ENCODE peak calls at places on chromosomes 12 and 14, in four cellular contexts. One of them, this sample, is unnamed.

GRCh38 chr12:72865921-72866320 is 593.8 kb downstream of the TRHDE start:
- DNase-seq in PC-9: no peak
- DNase-seq in mammary epithelial cell: peak
- DNase-seq in PC-3: no peak
- DNase-seq in this sample: no peak

GRCh38 chr12:2212971-2213869 is 160.4 kb downstream of the CACNA1C start:
- DNase-seq in PC-3: no peak
- DNase-seq in PC-9: no peak
- DNase-seq in mammary epithelial cell: no peak
- DNase-seq in this sample: no peak

GRCh38 chr12:108757842-108758241 is 26.5 kb upstream of the CORO1C start:
- DNase-seq in PC-9: no peak
- DNase-seq in PC-3: no peak
- DNase-seq in mammary epithelial cell: peak
- DNase-seq in this sample: no peak

GRCh38 chr14:75170797-75171196 is 5.6 kb downstream of the TMED10 start:
- DNase-seq in PC-9: no peak
- DNase-seq in mammary epithelial cell: no peak
- DNase-seq in PC-3: no peak
- DNase-seq in this sample: no peak

GRCh38 chr14:70886421-70887206 is 20.6 kb upstream of the PCNX1 start:
- DNase-seq in PC-9: no peak
- DNase-seq in mammary epithelial cell: no peak
- DNase-seq in PC-3: no peak
- DNase-seq in this sample: no peak

GRCh38 chr14:89270439-89271227 is 146.4 kb downstream of the FOXN3 start:
- DNase-seq in PC-3: no peak
- DNase-seq in mammary epithelial cell: peak
- DNase-seq in PC-9: peak
- DNase-seq in this sample: no peak

GRCh38 chr14:95236221-95236620 is 78.9 kb upstream of the DICER1 start:
- DNase-seq in PC-9: no peak
- DNase-seq in mammary epithelial cell: no peak
- DNase-seq in PC-3: no peak
- DNase-seq in this sample: no peak

GRCh38 chr14:94682736-94683135 is 70.5 kb downstream of the SERPINA3 start:
- DNase-seq in mammary epithelial cell: peak
- DNase-seq in PC-3: no peak
- DNase-seq in PC-9: no peak
- DNase-seq in this sample: no peak

GRCh38 chr12:6334940-6335450 is 6.9 kb downstream of the TNFRSF1A start:
- DNase-seq in PC-9: peak
- DNase-seq in PC-3: no peak
- DNase-seq in mammary epithelial cell: no peak
- DNase-seq in this sample: no peak
- H3K4me3 ChIP-seq in PC-9: peak
- H3K4me3 ChIP-seq in PC-3: peak
- H3K4me3 ChIP-seq in mammary epithelial cell: no peak
- H3K4me3 ChIP-seq in this sample: peak

GRCh38 chr14:26527095-26527494 is 70.7 kb downstream of the NOVA1 start:
- DNase-seq in PC-3: no peak
- DNase-seq in PC-9: no peak
- DNase-seq in mammary epithelial cell: no peak
- DNase-seq in this sample: no peak

GRCh38 chr14:26525057-26525456 is 72.8 kb downstream of the NOVA1 start:
- DNase-seq in PC-3: no peak
- DNase-seq in mammary epithelial cell: no peak
- DNase-seq in PC-9: no peak
- DNase-seq in this sample: no peak

GRCh38 chr14:26528415-26529182 is 69.2 kb downstream of the NOVA1 start:
- DNase-seq in mammary epithelial cell: no peak
- DNase-seq in PC-9: no peak
- DNase-seq in PC-3: no peak
- DNase-seq in this sample: no peak

GRCh38 chr14:26526132-26526531 is 71.7 kb downstream of the NOVA1 start:
- DNase-seq in PC-9: no peak
- DNase-seq in mammary epithelial cell: no peak
- DNase-seq in PC-3: no peak
- DNase-seq in this sample: no peak

GRCh38 chr14:26522985-26523384 is 74.8 kb downstream of the NOVA1 start:
- DNase-seq in mammary epithelial cell: no peak
- DNase-seq in PC-3: peak
- DNase-seq in PC-9: no peak
- DNase-seq in this sample: no peak
- TF ChIP-seq EZH2 in mammary epithelial cell: no peak
- TF ChIP-seq EZH2 in PC-3: no peak
- TF ChIP-seq EZH2 in PC-9: no peak
- TF ChIP-seq EZH2 in this sample: no peak

GRCh38 chr12:113759135-113759534 is 207.0 kb downstream of the RBM19 start:
- DNase-seq in mammary epithelial cell: no peak
- DNase-seq in PC-3: no peak
- DNase-seq in PC-9: no peak
- DNase-seq in this sample: no peak
- H2AFZ ChIP-seq in mammary epithelial cell: no peak
- H2AFZ ChIP-seq in PC-3: no peak
- H2AFZ ChIP-seq in PC-9: no peak
- H2AFZ ChIP-seq in this sample: no peak

GRCh38 chr14:73463411-73463810 is 5.1 kb upstream of the NUMB start:
- DNase-seq in PC-9: no peak
- DNase-seq in PC-3: peak
- DNase-seq in mammary epithelial cell: peak
- DNase-seq in this sample: peak

GRCh38 chr14:73460691-73461127 is 2.4 kb upstream of the NUMB start:
- DNase-seq in mammary epithelial cell: peak
- DNase-seq in PC-3: peak
- DNase-seq in PC-9: no peak
- DNase-seq in this sample: no peak

GRCh38 chr14:73462815-73463214 is 4.5 kb upstream of the NUMB start:
- DNase-seq in PC-3: no peak
- DNase-seq in PC-9: no peak
- DNase-seq in mammary epithelial cell: no peak
- DNase-seq in this sample: no peak

GRCh38 chr14:73461478-73462077 is 3.2 kb upstream of the NUMB start:
- DNase-seq in mammary epithelial cell: no peak
- DNase-seq in PC-3: no peak
- DNase-seq in PC-9: no peak
- DNase-seq in this sample: no peak

GRCh38 chr14:73462078-73462715 is 3.9 kb upstream of the NUMB start:
- DNase-seq in PC-9: peak
- DNase-seq in PC-3: no peak
- DNase-seq in mammary epithelial cell: no peak
- DNase-seq in this sample: no peak
- H3K4me3 ChIP-seq in PC-9: no peak
- H3K4me3 ChIP-seq in PC-3: no peak
- H3K4me3 ChIP-seq in mammary epithelial cell: no peak
- H3K4me3 ChIP-seq in this sample: peak

GRCh38 chr12:49334681-49335080 is 2.3 kb downstream of the C1QL4 start:
- DNase-seq in PC-9: no peak
- DNase-seq in mammary epithelial cell: no peak
- DNase-seq in PC-3: no peak
- DNase-seq in this sample: no peak
- TF ChIP-seq EZH2 in PC-9: no peak
- TF ChIP-seq EZH2 in mammary epithelial cell: no peak
- TF ChIP-seq EZH2 in PC-3: no peak
- TF ChIP-seq EZH2 in this sample: no peak

DNA sequence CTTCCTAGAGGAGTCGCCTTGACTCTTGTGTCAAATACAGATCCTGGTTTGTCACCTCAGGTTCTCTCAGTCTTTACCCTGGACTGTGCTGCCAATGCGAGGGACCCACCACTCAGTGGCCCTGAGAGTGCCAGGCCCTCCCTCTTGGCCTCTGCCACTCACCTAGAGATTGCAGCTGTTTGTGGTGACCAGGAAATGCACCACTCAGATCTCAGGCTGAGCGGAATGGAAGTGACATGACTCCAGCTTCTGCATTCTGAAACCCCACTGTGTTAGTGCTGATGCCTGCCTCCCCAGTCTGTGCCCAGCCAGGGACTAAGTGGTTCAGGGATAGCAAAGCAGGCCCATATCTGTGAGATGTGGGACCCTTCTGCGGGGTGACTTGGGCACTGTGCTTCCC is 27.8 kb upstream of the NEDD1 start:
- DNase-seq in PC-3: no peak
- DNase-seq in PC-9: no peak
- DNase-seq in mammary epithelial cell: no peak
- DNase-seq in this sample: no peak
- H2AFZ ChIP-seq in PC-3: no peak
- H2AFZ ChIP-seq in PC-9: no peak
- H2AFZ ChIP-seq in mammary epithelial cell: no peak
- H2AFZ ChIP-seq in this sample: no peak

GRCh38 chr14:68645371-68645770 is 147.5 kb downstream of the ZFP36L1 start:
- DNase-seq in PC-3: no peak
- DNase-seq in mammary epithelial cell: no peak
- DNase-seq in PC-9: no peak
- DNase-seq in this sample: no peak
- H3K4me3 ChIP-seq in PC-3: no peak
- H3K4me3 ChIP-seq in mammary epithelial cell: no peak
- H3K4me3 ChIP-seq in PC-9: no peak
- H3K4me3 ChIP-seq in this sample: no peak

DNA sequence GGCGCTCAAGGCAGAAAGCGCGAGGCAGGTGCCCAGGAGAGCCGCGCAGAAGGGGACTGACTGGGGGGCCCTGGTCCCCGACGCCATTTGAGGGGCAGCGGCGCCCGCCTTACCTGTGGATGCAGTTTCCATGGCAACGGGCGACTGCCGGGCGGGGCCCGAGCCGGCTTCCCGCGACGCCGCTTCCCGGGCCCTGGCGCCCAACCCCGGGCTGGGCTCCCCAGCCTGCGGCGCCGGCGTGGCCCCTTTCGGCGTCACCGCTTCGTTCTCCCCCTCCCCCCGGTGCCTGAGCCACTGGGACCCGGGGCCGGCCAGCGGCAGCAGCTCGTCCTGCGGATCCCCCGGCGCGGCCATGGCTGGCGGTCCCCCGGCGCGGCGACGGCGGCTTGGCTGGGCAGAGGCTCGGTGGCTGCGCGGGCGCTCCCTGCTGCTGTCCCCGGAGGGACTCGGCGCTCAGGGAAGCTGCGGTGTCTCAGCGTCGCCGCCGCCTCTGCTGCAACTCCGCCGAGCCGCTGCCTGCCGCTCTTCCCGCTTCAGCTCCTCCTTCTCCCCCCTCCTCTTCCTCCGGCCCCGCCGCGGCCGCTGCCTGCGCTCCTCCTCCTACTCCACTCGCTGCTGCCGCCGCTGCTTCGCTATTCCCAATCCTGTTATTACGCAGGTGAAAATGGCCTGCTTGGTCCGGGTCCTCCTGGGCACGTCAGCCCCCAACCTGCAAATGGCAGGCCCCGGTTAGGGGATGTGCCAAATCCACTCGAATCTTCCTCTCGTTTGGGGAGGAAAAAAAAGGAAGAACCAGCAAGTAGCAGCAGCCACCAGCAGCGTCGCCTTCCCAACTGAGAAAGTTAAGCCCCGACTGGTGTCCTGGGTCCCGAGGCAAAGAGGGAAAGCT is at the start of gene RTN1:
- DNase-seq in PC-9: no peak
- DNase-seq in PC-3: peak
- DNase-seq in mammary epithelial cell: peak
- DNase-seq in this sample: no peak
- TF ChIP-seq EZH2 in PC-9: no peak
- TF ChIP-seq EZH2 in PC-3: peak
- TF ChIP-seq EZH2 in mammary epithelial cell: peak
- TF ChIP-seq EZH2 in this sample: peak

GRCh38 chr12:103169-103981 is 36.8 kb downstream of the IQSEC3 start:
- DNase-seq in PC-9: no peak
- DNase-seq in PC-3: no peak
- DNase-seq in mammary epithelial cell: no peak
- DNase-seq in this sample: no peak

GRCh38 chr12:104573-105081 is 38.1 kb downstream of the IQSEC3 start:
- DNase-seq in PC-3: no peak
- DNase-seq in mammary epithelial cell: no peak
- DNase-seq in PC-9: no peak
- DNase-seq in this sample: no peak

GRCh38 chr12:105696-106095 is 39.1 kb downstream of the IQSEC3 start:
- DNase-seq in PC-9: no peak
- DNase-seq in mammary epithelial cell: no peak
- DNase-seq in PC-3: no peak
- DNase-seq in this sample: no peak

GRCh38 chr12:108594-108993 is 42.0 kb downstream of the IQSEC3 start:
- DNase-seq in PC-3: no peak
- DNase-seq in PC-9: peak
- DNase-seq in mammary epithelial cell: no peak
- DNase-seq in this sample: no peak

GRCh38 chr12:106118-106561 is 39.6 kb downstream of the IQSEC3 start:
- DNase-seq in mammary epithelial cell: no peak
- DNase-seq in PC-3: no peak
- DNase-seq in PC-9: no peak
- DNase-seq in this sample: no peak
- H2AFZ ChIP-seq in mammary epithelial cell: no peak
- H2AFZ ChIP-seq in PC-3: no peak
- H2AFZ ChIP-seq in PC-9: no peak
- H2AFZ ChIP-seq in this sample: no peak

This sample was measured in keratinocyte.